ENCODE peak calls at places on chromosomes 11 and 22, in eight cellular contexts. E is pancreas; M is CD8-positive, alpha-beta T cell; V is MM.1S; S is mesendoderm; R is thoracic aorta; U is body of pancreas; N is HepG2. Y is an unnamed sample.

GRCh38 chr11:77819921-77820564 is 479 bp downstream of the RSF1 start:
- DNase-seq in E (peak; percentile 82), M (peak; percentile 24), V (peak; percentile 10), S (peak; percentile 92), R (no peak), U (peak; percentile 29), N (peak; percentile 9), Y (no peak)

GRCh38 chr11:64876835-64877341 is 1.5 kb downstream of the EHD1 start:
- DNase-seq in E (peak; percentile 67), M (no peak), V (no peak), S (peak; percentile 37), R (no peak), U (peak; percentile 73), N (peak; percentile 39), Y (no peak)

GRCh38 chr11:12173111-12173510 is 62.7 kb downstream of the MICAL2 start:
- DNase-seq in E (no peak), M (no peak), V (no peak), S (no peak), R (no peak), U (no peak), N (no peak), Y (no peak)

GRCh38 chr11:117519170-117519569 is 191.5 kb downstream of the CEP164 start:
- DNase-seq in E (no peak), M (no peak), V (no peak), S (no peak), R (no peak), U (peak; percentile 44), N (peak; percentile 42), Y (no peak)

GRCh38 chr11:14378171-14378570 is 19.2 kb upstream of the RRAS2 start:
- DNase-seq in E (no peak), M (no peak), V (no peak), S (no peak), R (no peak), U (no peak), N (no peak), Y (no peak)

GRCh38 chr11:94766656-94767291 is 1.4 kb upstream of the AMOTL1 start:
- DNase-seq in E (no peak), M (no peak), V (no peak), S (peak; percentile 94), R (no peak), U (no peak), N (no peak), Y (peak; percentile 81)

GRCh38 chr11:131884461-131885073 is 514.2 kb downstream of the NTM start:
- DNase-seq in E (no peak), M (no peak), V (no peak), S (no peak), R (no peak), U (no peak), N (no peak), Y (no peak)

GRCh38 chr22:32574957-32575893 is 100.6 kb downstream of the FBXO7 start:
- DNase-seq in E (no peak), M (no peak), V (no peak), S (no peak), R (no peak), U (no peak), N (no peak), Y (no peak)

GRCh38 chr22:24502540-24502939 is 7.4 kb downstream of the UPB1 start:
- DNase-seq in E (no peak), M (no peak), V (no peak), S (no peak), R (no peak), U (no peak), N (no peak), Y (no peak)

GRCh38 chr11:108597736-108598355 is 4.3 kb upstream of the EXPH5 start:
- DNase-seq in E (no peak), M (no peak), V (no peak), S (no peak), R (no peak), U (no peak), N (no peak), Y (peak; percentile 39)

GRCh38 chr11:117143390-117143789 is 697 bp upstream of the PAFAH1B2 start:
- DNase-seq in E (peak; percentile 56), M (no peak), V (peak; percentile 60), S (peak; percentile 56), R (no peak), U (peak; percentile 70), N (no peak), Y (no peak)

GRCh38 chr11:10893713-10894112 is 35.9 kb upstream of the ZBED5 start:
- DNase-seq in E (no peak), M (no peak), V (no peak), S (no peak), R (no peak), U (no peak), N (peak; percentile 50), Y (no peak)

GRCh38 chr11:121389651-121390050 is 62.5 kb upstream of the SORL1 start:
- DNase-seq in E (no peak), M (no peak), V (no peak), S (peak; percentile 32), R (no peak), U (no peak), N (no peak), Y (peak; percentile 6)

GRCh38 chr11:118661425-118662301 is 17.8 kb downstream of the TREH start:
- DNase-seq in E (peak; percentile 68), M (no peak), V (no peak), S (no peak), R (no peak), U (no peak), N (no peak), Y (no peak)

GRCh38 chr11:1001682-1002081 is 34.8 kb downstream of the MUC6 start:
- DNase-seq in E (no peak), M (no peak), V (no peak), S (no peak), R (no peak), U (no peak), N (no peak), Y (no peak)

GRCh38 chr11:82234256-82234655 is 499.4 kb downstream of the FAM181B start:
- DNase-seq in E (no peak), M (no peak), V (no peak), S (no peak), R (no peak), U (no peak), N (no peak), Y (no peak)

GRCh38 chr11:128551641-128552335 is 35.6 kb downstream of the ETS1 start:
- DNase-seq in E (no peak), M (no peak), V (no peak), S (no peak), R (no peak), U (no peak), N (no peak), Y (no peak)

GRCh38 chr11:46066335-46066734 is 54.9 kb downstream of the PHF21A start:
- DNase-seq in E (no peak), M (no peak), V (no peak), S (no peak), R (no peak), U (no peak), N (no peak), Y (peak; percentile 87)

GRCh38 chr11:117462183-117462574 is 134.5 kb downstream of the CEP164 start:
- DNase-seq in E (no peak), M (no peak), V (no peak), S (no peak), R (no peak), U (no peak), N (no peak), Y (no peak)

GRCh38 chr11:15697437-15698236 is 582.9 kb downstream of the INSC start:
- DNase-seq in E (peak; percentile 76), M (no peak), V (no peak), S (no peak), R (no peak), U (peak; percentile 60), N (no peak), Y (no peak)

DNA sequence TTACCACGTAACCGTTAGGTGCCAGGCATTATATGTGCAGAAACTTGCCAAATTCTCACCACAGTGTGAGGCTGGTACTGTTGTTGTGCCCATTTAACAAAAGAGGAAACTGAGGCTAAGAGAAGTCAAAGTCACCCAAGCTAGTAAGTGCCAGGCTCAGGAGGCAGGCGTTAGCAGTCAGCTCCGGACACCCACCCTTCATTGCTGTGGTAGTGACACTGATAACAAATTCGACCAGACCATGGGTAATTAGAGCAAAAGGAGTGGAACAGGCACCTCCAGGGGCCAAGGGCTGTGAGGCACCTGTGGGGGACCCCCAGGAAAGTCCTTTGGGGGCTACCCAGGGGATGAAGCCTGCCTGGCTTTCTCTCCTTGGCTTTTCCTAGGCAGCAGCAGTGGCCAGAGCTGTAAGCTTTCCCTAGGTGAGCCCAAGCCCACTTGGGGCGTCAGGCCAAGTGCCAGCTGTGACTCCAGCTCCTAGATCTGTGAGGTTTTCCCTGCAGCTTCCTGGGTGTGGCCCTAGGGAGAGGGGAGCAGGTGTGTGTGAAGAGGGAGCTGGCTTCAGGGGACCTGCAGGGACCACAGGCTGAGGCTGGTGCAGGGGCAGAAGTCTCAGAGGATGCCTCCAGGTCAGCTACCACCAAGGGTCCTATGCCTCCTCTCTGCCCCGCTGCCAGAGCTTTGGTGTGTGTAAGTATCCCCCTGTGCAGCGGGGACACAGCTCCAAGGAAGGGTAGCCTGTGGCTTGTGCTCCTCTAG is 19.7 kb upstream of the ALX4 start:
- DNase-seq in E (no peak), M (no peak), V (no peak), S (no peak), R (no peak), U (no peak), N (no peak), Y (no peak)
- H3K27me3 ChIP-seq in E (no peaks in the 10 kb centered on the region), M (peaks cover 6% of the 10 kb centered on the region), V (no peaks in the 10 kb centered on the region), S (peaks cover 26% of the 10 kb centered on the region), R (peaks cover 10% of the 10 kb centered on the region), U (no peaks in the 10 kb centered on the region), N (peaks cover 45% of the 10 kb centered on the region), Y (peaks cover 98% of the 10 kb centered on the region)

DNA sequence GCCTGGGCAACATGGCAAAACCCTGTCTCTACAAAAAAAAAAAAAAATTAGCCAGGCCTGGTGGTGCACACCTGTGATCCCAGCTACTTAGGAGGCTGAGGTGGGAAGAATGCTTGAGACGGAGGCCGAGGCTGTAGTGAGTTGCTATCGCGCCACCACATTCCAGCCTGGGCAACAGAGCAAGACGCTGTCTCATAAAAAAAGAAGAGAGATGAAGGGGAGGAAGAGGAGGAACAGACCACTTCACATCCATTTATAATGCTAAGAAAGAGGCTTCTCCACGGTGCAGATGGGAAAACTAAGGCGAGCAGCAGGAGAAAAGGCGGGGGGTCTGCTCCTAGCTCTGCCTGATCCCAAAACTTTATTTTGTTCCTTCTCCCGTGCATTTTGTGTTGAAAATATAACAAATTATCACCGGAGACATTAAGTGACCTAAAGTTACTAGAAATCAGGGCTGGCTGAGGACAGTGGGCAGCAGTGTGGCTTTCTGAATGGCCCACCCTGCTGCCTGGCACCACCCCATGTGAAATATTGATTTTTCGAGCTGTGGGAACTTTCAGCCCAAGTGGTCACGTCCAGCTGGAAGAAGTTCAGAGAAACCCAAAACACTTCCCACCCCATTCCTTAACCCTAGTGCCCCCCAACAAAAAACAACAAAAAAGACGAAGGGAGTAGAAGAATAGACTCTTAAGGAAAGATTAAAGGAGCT is 9.5 kb downstream of the MYH9 start:
- DNase-seq in E (no peak), M (no peak), V (no peak), S (no peak), R (no peak), U (no peak), N (no peak), Y (no peak)
- H3K4me1 ChIP-seq in E (peaks cover 46% of the 10 kb centered on the region), M (peaks cover 92% of the 10 kb centered on the region), V (peaks cover 75% of the 10 kb centered on the region), S (no peaks in the 10 kb centered on the region), R (peaks cover 97% of the 10 kb centered on the region), U (peaks cover 93% of the 10 kb centered on the region), N (peaks cover 31% of the 10 kb centered on the region), Y (peaks cover 71% of the 10 kb centered on the region)

GRCh38 chr11:16926868-16927267 is 87.3 kb downstream of the PLEKHA7 start:
- DNase-seq in E (no peak), M (no peak), V (no peak), S (peak; percentile 49), R (no peak), U (no peak), N (no peak), Y (no peak)
- H3K27me3 ChIP-seq in E (no peaks in the 10 kb centered on the region), M (no peaks in the 10 kb centered on the region), V (no peaks in the 10 kb centered on the region), S (no peaks in the 10 kb centered on the region), R (no peaks in the 10 kb centered on the region), U (no peaks in the 10 kb centered on the region), N (no peaks in the 10 kb centered on the region), Y (peaks cover 28% of the 10 kb centered on the region)

GRCh38 chr22:41844513-41844912 is 11.6 kb downstream of the SREBF2 start:
- DNase-seq in E (no peak), M (no peak), V (no peak), S (no peak), R (no peak), U (peak; percentile 57), N (no peak), Y (no peak)
- H3K4me1 ChIP-seq in E (peaks cover 46% of the 10 kb centered on the region), M (peaks cover 14% of the 10 kb centered on the region), V (no peaks in the 10 kb centered on the region), S (peaks cover 26% of the 10 kb centered on the region), R (peaks cover 15% of the 10 kb centered on the region), U (peaks cover 62% of the 10 kb centered on the region), N (peaks cover 80% of the 10 kb centered on the region), Y (peaks cover 36% of the 10 kb centered on the region)

Y was measured in foreskin keratinocyte.